ENCODE peak calls at places on chromosomes 16 and 17, in ten cellular contexts. One of them, this sample, is unnamed.
A peak's percentile ranks its signal among the peaks of the same experiment; 100 is the strongest.

GRCh38 chr17:46046957-46047356 is 47.9 kb downstream of the STH start:
- DNase-seq in AML-193: no peak
- DNase-seq in glutamatergic neuron: no peak
- DNase-seq in activated naive CD8-positive, alpha-beta T cell treated with anti-CD3 and anti-CD28 coated beads, Interleukin-2, amount 50 U/mL, for 24 hours: no peak
- DNase-seq in NCI-H1105 treated with DMSO at 0.1 percent for 48 hours: no peak
- DNase-seq in T-helper 17 cell: no peak
- DNase-seq in NB4: no peak
- DNase-seq in stimulated activated CD4-positive, alpha-beta T cell treated with anti-CD3 and anti-CD28 coated beads, Interleukin-4, amount 100 ng/mL, for 48 hours: no peak
- DNase-seq in ureter: no peak
- DNase-seq in AG09309: no peak
- DNase-seq in this sample: no peak

GRCh38 chr17:73782231-73782630 is 138.0 kb upstream of the SDK2 start:
- DNase-seq in T-helper 17 cell: no peak
- DNase-seq in NCI-H1105 treated with DMSO at 0.1 percent for 48 hours: no peak
- DNase-seq in ureter: no peak
- DNase-seq in activated naive CD8-positive, alpha-beta T cell treated with anti-CD3 and anti-CD28 coated beads, Interleukin-2, amount 50 U/mL, for 24 hours: no peak
- DNase-seq in AG09309: no peak
- DNase-seq in glutamatergic neuron: no peak
- DNase-seq in stimulated activated CD4-positive, alpha-beta T cell treated with anti-CD3 and anti-CD28 coated beads, Interleukin-4, amount 100 ng/mL, for 48 hours: no peak
- DNase-seq in NB4: no peak
- DNase-seq in AML-193: no peak
- DNase-seq in this sample: no peak

GRCh38 chr17:57468932-57469775 is 212.8 kb downstream of the MSI2 start:
- DNase-seq in NCI-H1105 treated with DMSO at 0.1 percent for 48 hours: no peak
- DNase-seq in glutamatergic neuron: no peak
- DNase-seq in AG09309: no peak
- DNase-seq in NB4: no peak
- DNase-seq in activated naive CD8-positive, alpha-beta T cell treated with anti-CD3 and anti-CD28 coated beads, Interleukin-2, amount 50 U/mL, for 24 hours: no peak
- DNase-seq in ureter: no peak
- DNase-seq in AML-193: no peak
- DNase-seq in stimulated activated CD4-positive, alpha-beta T cell treated with anti-CD3 and anti-CD28 coated beads, Interleukin-4, amount 100 ng/mL, for 48 hours: no peak
- DNase-seq in T-helper 17 cell: no peak
- DNase-seq in this sample: no peak

GRCh38 chr17:9255838-9256237 is 234.5 kb downstream of the NTN1 start:
- DNase-seq in ureter: no peak
- DNase-seq in AG09309: no peak
- DNase-seq in glutamatergic neuron: no peak
- DNase-seq in stimulated activated CD4-positive, alpha-beta T cell treated with anti-CD3 and anti-CD28 coated beads, Interleukin-4, amount 100 ng/mL, for 48 hours: no peak
- DNase-seq in NB4: no peak
- DNase-seq in NCI-H1105 treated with DMSO at 0.1 percent for 48 hours: no peak
- DNase-seq in activated naive CD8-positive, alpha-beta T cell treated with anti-CD3 and anti-CD28 coated beads, Interleukin-2, amount 50 U/mL, for 24 hours: no peak
- DNase-seq in AML-193: no peak
- DNase-seq in T-helper 17 cell: no peak
- DNase-seq in this sample: no peak

GRCh38 chr17:39769974-39770587 is 32.3 kb downstream of the GRB7 start:
- DNase-seq in NB4: no peak
- DNase-seq in T-helper 17 cell: no peak
- DNase-seq in stimulated activated CD4-positive, alpha-beta T cell treated with anti-CD3 and anti-CD28 coated beads, Interleukin-4, amount 100 ng/mL, for 48 hours: peak; percentile 58
- DNase-seq in AG09309: peak; percentile 23
- DNase-seq in activated naive CD8-positive, alpha-beta T cell treated with anti-CD3 and anti-CD28 coated beads, Interleukin-2, amount 50 U/mL, for 24 hours: no peak
- DNase-seq in NCI-H1105 treated with DMSO at 0.1 percent for 48 hours: no peak
- DNase-seq in ureter: no peak
- DNase-seq in glutamatergic neuron: no peak
- DNase-seq in AML-193: no peak
- DNase-seq in this sample: no peak

GRCh38 chr16:66970775-66971725 is 10.0 kb downstream of the CES3 start:
- DNase-seq in ureter: no peak
- DNase-seq in NB4: no peak
- DNase-seq in T-helper 17 cell: no peak
- DNase-seq in glutamatergic neuron: no peak
- DNase-seq in AML-193: no peak
- DNase-seq in AG09309: no peak
- DNase-seq in stimulated activated CD4-positive, alpha-beta T cell treated with anti-CD3 and anti-CD28 coated beads, Interleukin-4, amount 100 ng/mL, for 48 hours: no peak
- DNase-seq in activated naive CD8-positive, alpha-beta T cell treated with anti-CD3 and anti-CD28 coated beads, Interleukin-2, amount 50 U/mL, for 24 hours: no peak
- DNase-seq in NCI-H1105 treated with DMSO at 0.1 percent for 48 hours: no peak
- DNase-seq in this sample: no peak

GRCh38 chr16:89556750-89557149 is 3.7 kb upstream of the RPL13 start:
- DNase-seq in activated naive CD8-positive, alpha-beta T cell treated with anti-CD3 and anti-CD28 coated beads, Interleukin-2, amount 50 U/mL, for 24 hours: no peak
- DNase-seq in AG09309: no peak
- DNase-seq in NB4: no peak
- DNase-seq in NCI-H1105 treated with DMSO at 0.1 percent for 48 hours: no peak
- DNase-seq in T-helper 17 cell: no peak
- DNase-seq in AML-193: no peak
- DNase-seq in ureter: no peak
- DNase-seq in glutamatergic neuron: no peak
- DNase-seq in stimulated activated CD4-positive, alpha-beta T cell treated with anti-CD3 and anti-CD28 coated beads, Interleukin-4, amount 100 ng/mL, for 48 hours: no peak
- DNase-seq in this sample: no peak

GRCh38 chr17:50431219-50431618 is 5.2 kb downstream of the ACSF2 start:
- DNase-seq in activated naive CD8-positive, alpha-beta T cell treated with anti-CD3 and anti-CD28 coated beads, Interleukin-2, amount 50 U/mL, for 24 hours: no peak
- DNase-seq in AML-193: no peak
- DNase-seq in T-helper 17 cell: no peak
- DNase-seq in ureter: no peak
- DNase-seq in NB4: no peak
- DNase-seq in glutamatergic neuron: no peak
- DNase-seq in NCI-H1105 treated with DMSO at 0.1 percent for 48 hours: no peak
- DNase-seq in stimulated activated CD4-positive, alpha-beta T cell treated with anti-CD3 and anti-CD28 coated beads, Interleukin-4, amount 100 ng/mL, for 48 hours: no peak
- DNase-seq in AG09309: no peak
- DNase-seq in this sample: no peak

GRCh38 chr17:18267927-18268711 is 7.7 kb downstream of the MIEF2 start:
- DNase-seq in stimulated activated CD4-positive, alpha-beta T cell treated with anti-CD3 and anti-CD28 coated beads, Interleukin-4, amount 100 ng/mL, for 48 hours: no peak
- DNase-seq in ureter: no peak
- DNase-seq in T-helper 17 cell: no peak
- DNase-seq in NB4: no peak
- DNase-seq in AML-193: no peak
- DNase-seq in NCI-H1105 treated with DMSO at 0.1 percent for 48 hours: no peak
- DNase-seq in AG09309: no peak
- DNase-seq in activated naive CD8-positive, alpha-beta T cell treated with anti-CD3 and anti-CD28 coated beads, Interleukin-2, amount 50 U/mL, for 24 hours: no peak
- DNase-seq in glutamatergic neuron: peak; percentile 56
- DNase-seq in this sample: no peak

GRCh38 chr17:36726199-36726598 is 124.8 kb downstream of the MRM1 start:
- DNase-seq in NCI-H1105 treated with DMSO at 0.1 percent for 48 hours: no peak
- DNase-seq in NB4: peak; percentile 59
- DNase-seq in glutamatergic neuron: no peak
- DNase-seq in AML-193: no peak
- DNase-seq in ureter: no peak
- DNase-seq in T-helper 17 cell: no peak
- DNase-seq in stimulated activated CD4-positive, alpha-beta T cell treated with anti-CD3 and anti-CD28 coated beads, Interleukin-4, amount 100 ng/mL, for 48 hours: no peak
- DNase-seq in activated naive CD8-positive, alpha-beta T cell treated with anti-CD3 and anti-CD28 coated beads, Interleukin-2, amount 50 U/mL, for 24 hours: no peak
- DNase-seq in AG09309: no peak
- DNase-seq in this sample: no peak

GRCh38 chr17:4509402-4509801 is 10.7 kb downstream of the SPNS2 start:
- DNase-seq in stimulated activated CD4-positive, alpha-beta T cell treated with anti-CD3 and anti-CD28 coated beads, Interleukin-4, amount 100 ng/mL, for 48 hours: no peak
- DNase-seq in NCI-H1105 treated with DMSO at 0.1 percent for 48 hours: no peak
- DNase-seq in activated naive CD8-positive, alpha-beta T cell treated with anti-CD3 and anti-CD28 coated beads, Interleukin-2, amount 50 U/mL, for 24 hours: no peak
- DNase-seq in T-helper 17 cell: no peak
- DNase-seq in AML-193: no peak
- DNase-seq in NB4: peak; percentile 43
- DNase-seq in ureter: no peak
- DNase-seq in glutamatergic neuron: no peak
- DNase-seq in AG09309: no peak
- DNase-seq in this sample: no peak

GRCh38 chr16:58127033-58127556 is 2.1 kb downstream of the CFAP20 start:
- DNase-seq in activated naive CD8-positive, alpha-beta T cell treated with anti-CD3 and anti-CD28 coated beads, Interleukin-2, amount 50 U/mL, for 24 hours: no peak
- DNase-seq in glutamatergic neuron: no peak
- DNase-seq in NCI-H1105 treated with DMSO at 0.1 percent for 48 hours: no peak
- DNase-seq in ureter: no peak
- DNase-seq in AG09309: peak; percentile 14
- DNase-seq in stimulated activated CD4-positive, alpha-beta T cell treated with anti-CD3 and anti-CD28 coated beads, Interleukin-4, amount 100 ng/mL, for 48 hours: no peak
- DNase-seq in AML-193: peak; percentile 86
- DNase-seq in T-helper 17 cell: peak; percentile 26
- DNase-seq in NB4: peak; percentile 44
- DNase-seq in this sample: no peak

GRCh38 chr17:76793775-76794174 is 55.9 kb downstream of the MFSD11 start:
- DNase-seq in ureter: no peak
- DNase-seq in glutamatergic neuron: no peak
- DNase-seq in activated naive CD8-positive, alpha-beta T cell treated with anti-CD3 and anti-CD28 coated beads, Interleukin-2, amount 50 U/mL, for 24 hours: no peak
- DNase-seq in T-helper 17 cell: no peak
- DNase-seq in NB4: peak; percentile 75
- DNase-seq in stimulated activated CD4-positive, alpha-beta T cell treated with anti-CD3 and anti-CD28 coated beads, Interleukin-4, amount 100 ng/mL, for 48 hours: no peak
- DNase-seq in NCI-H1105 treated with DMSO at 0.1 percent for 48 hours: no peak
- DNase-seq in AML-193: peak; percentile 59
- DNase-seq in AG09309: no peak
- DNase-seq in this sample: no peak

GRCh38 chr17:57498443-57498842 is 242.1 kb downstream of the MSI2 start:
- DNase-seq in ureter: no peak
- DNase-seq in T-helper 17 cell: no peak
- DNase-seq in activated naive CD8-positive, alpha-beta T cell treated with anti-CD3 and anti-CD28 coated beads, Interleukin-2, amount 50 U/mL, for 24 hours: no peak
- DNase-seq in AML-193: no peak
- DNase-seq in NCI-H1105 treated with DMSO at 0.1 percent for 48 hours: no peak
- DNase-seq in AG09309: no peak
- DNase-seq in glutamatergic neuron: no peak
- DNase-seq in NB4: no peak
- DNase-seq in stimulated activated CD4-positive, alpha-beta T cell treated with anti-CD3 and anti-CD28 coated beads, Interleukin-4, amount 100 ng/mL, for 48 hours: no peak
- DNase-seq in this sample: no peak

GRCh38 chr16:18983565-18984424 is at the start of gene TMC7:
- DNase-seq in T-helper 17 cell: no peak
- DNase-seq in activated naive CD8-positive, alpha-beta T cell treated with anti-CD3 and anti-CD28 coated beads, Interleukin-2, amount 50 U/mL, for 24 hours: peak; percentile 56
- DNase-seq in AG09309: no peak
- DNase-seq in AML-193: no peak
- DNase-seq in stimulated activated CD4-positive, alpha-beta T cell treated with anti-CD3 and anti-CD28 coated beads, Interleukin-4, amount 100 ng/mL, for 48 hours: peak; percentile 19
- DNase-seq in ureter: peak; percentile 90
- DNase-seq in glutamatergic neuron: peak; percentile 97
- DNase-seq in NCI-H1105 treated with DMSO at 0.1 percent for 48 hours: peak; percentile 77
- DNase-seq in NB4: peak; percentile 28
- DNase-seq in this sample: peak; percentile 81

GRCh38 chr17:43597624-43598358 is 51.7 kb upstream of the ETV4 start:
- DNase-seq in AML-193: no peak
- DNase-seq in NCI-H1105 treated with DMSO at 0.1 percent for 48 hours: no peak
- DNase-seq in glutamatergic neuron: no peak
- DNase-seq in ureter: no peak
- DNase-seq in AG09309: no peak
- DNase-seq in NB4: no peak
- DNase-seq in stimulated activated CD4-positive, alpha-beta T cell treated with anti-CD3 and anti-CD28 coated beads, Interleukin-4, amount 100 ng/mL, for 48 hours: no peak
- DNase-seq in T-helper 17 cell: no peak
- DNase-seq in activated naive CD8-positive, alpha-beta T cell treated with anti-CD3 and anti-CD28 coated beads, Interleukin-2, amount 50 U/mL, for 24 hours: no peak
- DNase-seq in this sample: no peak

GRCh38 chr17:56917559-56918296 is 3.9 kb upstream of the TRIM25 start:
- DNase-seq in NCI-H1105 treated with DMSO at 0.1 percent for 48 hours: no peak
- DNase-seq in T-helper 17 cell: no peak
- DNase-seq in glutamatergic neuron: no peak
- DNase-seq in AML-193: no peak
- DNase-seq in activated naive CD8-positive, alpha-beta T cell treated with anti-CD3 and anti-CD28 coated beads, Interleukin-2, amount 50 U/mL, for 24 hours: no peak
- DNase-seq in ureter: no peak
- DNase-seq in NB4: no peak
- DNase-seq in stimulated activated CD4-positive, alpha-beta T cell treated with anti-CD3 and anti-CD28 coated beads, Interleukin-4, amount 100 ng/mL, for 48 hours: no peak
- DNase-seq in AG09309: no peak
- DNase-seq in this sample: no peak

GRCh38 chr17:33970271-33970670 is 284.8 kb upstream of the CCL2 start:
- DNase-seq in stimulated activated CD4-positive, alpha-beta T cell treated with anti-CD3 and anti-CD28 coated beads, Interleukin-4, amount 100 ng/mL, for 48 hours: no peak
- DNase-seq in NB4: peak; percentile 15
- DNase-seq in glutamatergic neuron: no peak
- DNase-seq in T-helper 17 cell: no peak
- DNase-seq in AG09309: no peak
- DNase-seq in NCI-H1105 treated with DMSO at 0.1 percent for 48 hours: no peak
- DNase-seq in ureter: no peak
- DNase-seq in AML-193: no peak
- DNase-seq in activated naive CD8-positive, alpha-beta T cell treated with anti-CD3 and anti-CD28 coated beads, Interleukin-2, amount 50 U/mL, for 24 hours: no peak
- DNase-seq in this sample: no peak

GRCh38 chr17:44398692-44399691 is 9.5 kb upstream of the ITGA2B start:
- DNase-seq in AG09309: no peak
- DNase-seq in ureter: no peak
- DNase-seq in glutamatergic neuron: no peak
- DNase-seq in AML-193: no peak
- DNase-seq in NCI-H1105 treated with DMSO at 0.1 percent for 48 hours: no peak
- DNase-seq in stimulated activated CD4-positive, alpha-beta T cell treated with anti-CD3 and anti-CD28 coated beads, Interleukin-4, amount 100 ng/mL, for 48 hours: no peak
- DNase-seq in activated naive CD8-positive, alpha-beta T cell treated with anti-CD3 and anti-CD28 coated beads, Interleukin-2, amount 50 U/mL, for 24 hours: no peak
- DNase-seq in NB4: no peak
- DNase-seq in T-helper 17 cell: no peak
- DNase-seq in this sample: no peak

GRCh38 chr16:87971933-87972332 is 20.7 kb downstream of the BANP start:
- DNase-seq in glutamatergic neuron: no peak
- DNase-seq in activated naive CD8-positive, alpha-beta T cell treated with anti-CD3 and anti-CD28 coated beads, Interleukin-2, amount 50 U/mL, for 24 hours: no peak
- DNase-seq in T-helper 17 cell: no peak
- DNase-seq in ureter: no peak
- DNase-seq in stimulated activated CD4-positive, alpha-beta T cell treated with anti-CD3 and anti-CD28 coated beads, Interleukin-4, amount 100 ng/mL, for 48 hours: no peak
- DNase-seq in NB4: no peak
- DNase-seq in AG09309: no peak
- DNase-seq in NCI-H1105 treated with DMSO at 0.1 percent for 48 hours: no peak
- DNase-seq in AML-193: no peak
- DNase-seq in this sample: no peak

GRCh38 chr17:68542698-68543463 is 30.7 kb downstream of the PRKAR1A start:
- DNase-seq in AML-193: no peak
- DNase-seq in glutamatergic neuron: no peak
- DNase-seq in AG09309: no peak
- DNase-seq in NB4: no peak
- DNase-seq in T-helper 17 cell: no peak
- DNase-seq in stimulated activated CD4-positive, alpha-beta T cell treated with anti-CD3 and anti-CD28 coated beads, Interleukin-4, amount 100 ng/mL, for 48 hours: no peak
- DNase-seq in NCI-H1105 treated with DMSO at 0.1 percent for 48 hours: no peak
- DNase-seq in ureter: no peak
- DNase-seq in activated naive CD8-positive, alpha-beta T cell treated with anti-CD3 and anti-CD28 coated beads, Interleukin-2, amount 50 U/mL, for 24 hours: no peak
- DNase-seq in this sample: no peak

GRCh38 chr17:15348030-15348429 is 6.6 kb upstream of the TEKT3 start:
- DNase-seq in NCI-H1105 treated with DMSO at 0.1 percent for 48 hours: peak; percentile 79
- DNase-seq in AML-193: no peak
- DNase-seq in ureter: no peak
- DNase-seq in activated naive CD8-positive, alpha-beta T cell treated with anti-CD3 and anti-CD28 coated beads, Interleukin-2, amount 50 U/mL, for 24 hours: no peak
- DNase-seq in T-helper 17 cell: no peak
- DNase-seq in AG09309: no peak
- DNase-seq in NB4: no peak
- DNase-seq in stimulated activated CD4-positive, alpha-beta T cell treated with anti-CD3 and anti-CD28 coated beads, Interleukin-4, amount 100 ng/mL, for 48 hours: no peak
- DNase-seq in glutamatergic neuron: no peak
- DNase-seq in this sample: no peak

GRCh38 chr17:48930435-48930873 is 14.2 kb downstream of the SNF8 start:
- DNase-seq in NCI-H1105 treated with DMSO at 0.1 percent for 48 hours: no peak
- DNase-seq in T-helper 17 cell: no peak
- DNase-seq in stimulated activated CD4-positive, alpha-beta T cell treated with anti-CD3 and anti-CD28 coated beads, Interleukin-4, amount 100 ng/mL, for 48 hours: no peak
- DNase-seq in ureter: no peak
- DNase-seq in glutamatergic neuron: peak; percentile 20
- DNase-seq in AG09309: no peak
- DNase-seq in AML-193: no peak
- DNase-seq in NB4: peak; percentile 73
- DNase-seq in activated naive CD8-positive, alpha-beta T cell treated with anti-CD3 and anti-CD28 coated beads, Interleukin-2, amount 50 U/mL, for 24 hours: no peak
- DNase-seq in this sample: no peak